ENCODE peak calls at places on chromosomes 16 and 17, in four cellular contexts. N is tibial nerve; T is naive thymus-derived CD8-positive, alpha-beta T cell; E is NCI-H1417. Q is an unnamed sample.

GRCh38 chr17:50559674-50560184 is 786 bp upstream of the CACNA1G start:
- DNase-seq in N (peak; percentile 39), T (no peak), E (no peak), Q (no peak)

GRCh38 chr16:74309789-74310781 is 13.5 kb downstream of the PSMD7 start:
- DNase-seq in N (peak; percentile 28), T (no peak), E (no peak), Q (peak; percentile 57)

GRCh38 chr16:14629612-14629918 is 495 bp downstream of the PARN start:
- DNase-seq in N (no peak), T (no peak), E (no peak), Q (no peak)

GRCh38 chr17:22516861-22517636 is 824.7 kb downstream of the KCNJ18 start:
- DNase-seq in N (no peak), T (no peak), E (no peak), Q (no peak)

GRCh38 chr16:49464093-49464492 is 90.5 kb downstream of the C16orf78 start:
- DNase-seq in N (no peak), T (no peak), E (no peak), Q (no peak)

GRCh38 chr17:37458805-37459204 is 30.9 kb upstream of the DUSP14 start:
- DNase-seq in N (no peak), T (no peak), E (no peak), Q (no peak)

GRCh38 chr17:79842136-79842655 is 3.0 kb upstream of the CBX4 start:
- DNase-seq in N (no peak), T (no peak), E (peak; percentile 17), Q (no peak)

GRCh38 chr17:68318103-68318991 is 27.1 kb downstream of the ARSG start:
- DNase-seq in N (no peak), T (no peak), E (no peak), Q (peak; percentile 80)

GRCh38 chr16:23420011-23420410 is 33.0 kb downstream of the COG7 start:
- DNase-seq in N (no peak), T (no peak), E (no peak), Q (no peak)

GRCh38 chr16:87713469-87714229 is 52.1 kb downstream of the KLHDC4 start:
- DNase-seq in N (no peak), T (peak; percentile 55), E (no peak), Q (no peak)

GRCh38 chr17:36849871-36850348 is 87.4 kb upstream of the LHX1 start:
- DNase-seq in N (no peak), T (no peak), E (no peak), Q (no peak)

GRCh38 chr17:13113821-13114525 is 96.1 kb upstream of the ELAC2 start:
- DNase-seq in N (no peak), T (no peak), E (no peak), Q (no peak)

GRCh38 chr16:69106491-69107291 is 1.2 kb downstream of the HAS3 start:
- DNase-seq in N (no peak), T (no peak), E (peak; percentile 57), Q (peak; percentile 72)

GRCh38 chr17:55433629-55434422 is 12.2 kb upstream of the MMD start:
- DNase-seq in N (no peak), T (no peak), E (no peak), Q (no peak)

GRCh38 chr16:83701494-83701893 is 106.3 kb upstream of the HSBP1 start:
- DNase-seq in N (no peak), T (no peak), E (no peak), Q (peak; percentile 30)